ENCODE peak calls at places on chromosomes 3 and 15, in seven cellular contexts. J is left ventricle myocardium inferior, U is psoas muscle, I is prostate gland, G is gastrocnemius medialis, M is fibroblast of lung, W is body of pancreas. D is an unnamed sample.
A peak's percentile ranks its signal among the peaks of the same experiment; 100 is the strongest.

GRCh38 chr3:43296565-43296964 is 10.2 kb downstream of the SNRK start:
- DNase-seq in J (no peak), U (no peak), I (no peak), G (no peak), M (no peak), W (peak; percentile 38), D (no peak)

GRCh38 chr3:157157836-157158235 is 2.1 kb downstream of the CCNL1 start:
- DNase-seq in J (no peak), U (no peak), I (no peak), G (no peak), M (no peak), W (no peak), D (no peak)

GRCh38 chr3:55524565-55525244 is 37.6 kb upstream of the WNT5A start:
- DNase-seq in J (no peak), U (no peak), I (no peak), G (no peak), M (peak; percentile 90), W (no peak), D (no peak)

GRCh38 chr3:176159796-176160195 is 1037.5 kb downstream of the TBL1XR1 start:
- DNase-seq in J (no peak), U (no peak), I (no peak), G (no peak), M (peak; percentile 10), W (no peak), D (no peak)

GRCh38 chr3:111592941-111593340 is 2.2 kb downstream of the ZBED2 start:
- DNase-seq in J (no peak), U (no peak), I (no peak), G (no peak), M (peak; percentile 54), W (no peak), D (no peak)

GRCh38 chr3:16305121-16305541 is 40.1 kb downstream of the OXNAD1 start:
- DNase-seq in J (no peak), U (no peak), I (no peak), G (no peak), M (no peak), W (no peak), D (no peak)

GRCh38 chr15:41703120-41703519 is 42.9 kb downstream of the MGA start:
- DNase-seq in J (no peak), U (no peak), I (no peak), G (no peak), M (no peak), W (no peak), D (no peak)

GRCh38 chr3:195889843-195890407 is 18.4 kb downstream of the TNK2 start:
- DNase-seq in J (no peak), U (peak; percentile 24), I (no peak), G (peak; percentile 44), M (no peak), W (no peak), D (no peak)

GRCh38 chr15:52115598-52116427 is 3.2 kb upstream of the BCL2L10 start:
- DNase-seq in J (no peak), U (no peak), I (no peak), G (no peak), M (no peak), W (peak; percentile 79), D (no peak)

GRCh38 chr3:133792171-133792763 is 13.3 kb upstream of the SRPRB start:
- DNase-seq in J (no peak), U (no peak), I (no peak), G (no peak), M (peak; percentile 6), W (no peak), D (no peak)

GRCh38 chr15:77409259-77410156 is 10.4 kb downstream of the PEAK1 start:
- DNase-seq in J (no peak), U (no peak), I (no peak), G (no peak), M (peak; percentile 9), W (no peak), D (no peak)

GRCh38 chr15:94126999-94127398 is 104.4 kb upstream of the MCTP2 start:
- DNase-seq in J (no peak), U (no peak), I (no peak), G (no peak), M (no peak), W (no peak), D (no peak)

GRCh38 chr3:121477589-121477988 is 68.2 kb downstream of the POLQ start:
- DNase-seq in J (no peak), U (no peak), I (no peak), G (no peak), M (peak; percentile 87), W (no peak), D (peak; percentile 29)

GRCh38 chr15:49064281-49064653 is 18.0 kb upstream of the SECISBP2L start:
- DNase-seq in J (no peak), U (no peak), I (no peak), G (no peak), M (no peak), W (no peak), D (no peak)

GRCh38 chr3:8755564-8756237 is 13.7 kb downstream of the OXTR start:
- DNase-seq in J (no peak), U (no peak), I (no peak), G (no peak), M (peak; percentile 17), W (no peak), D (no peak)

GRCh38 chr3:56251343-56251945 is 216.8 kb downstream of the ERC2 start:
- DNase-seq in J (no peak), U (no peak), I (peak; percentile 49), G (peak; percentile 12), M (peak; percentile 40), W (peak; percentile 49), D (peak; percentile 6)

GRCh38 chr3:49132437-49133225 is at the start of gene LAMB2:
- DNase-seq in J (peak; percentile 84), U (peak; percentile 81), I (peak; percentile 76), G (peak; percentile 76), M (peak; percentile 86), W (peak; percentile 75), D (peak; percentile 38)

GRCh38 chr3:182241777-182242556 is 530.2 kb downstream of the SOX2 start:
- DNase-seq in J (peak; percentile 48), U (peak; percentile 48), I (no peak), G (peak; percentile 60), M (peak; percentile 97), W (peak; percentile 52), D (no peak)

GRCh38 chr3:27712136-27713065 is 9.7 kb downstream of the EOMES start:
- DNase-seq in J (peak; percentile 67), U (peak; percentile 70), I (peak; percentile 66), G (peak; percentile 53), M (peak; percentile 67), W (peak; percentile 79), D (peak; percentile 37)

GRCh38 chr3:79497447-79498111 is 270.2 kb downstream of the ROBO1 start:
- DNase-seq in J (no peak), U (no peak), I (no peak), G (no peak), M (no peak), W (no peak), D (no peak)

GRCh38 chr15:26744894-26745293 is 28.0 kb downstream of the GABRB3 start:
- DNase-seq in J (no peak), U (no peak), I (no peak), G (no peak), M (no peak), W (no peak), D (no peak)

GRCh38 chr15:26738996-26739395 is 33.9 kb downstream of the GABRB3 start:
- DNase-seq in J (no peak), U (no peak), I (no peak), G (no peak), M (no peak), W (no peak), D (no peak)

GRCh38 chr15:26736502-26737248 is 36.2 kb downstream of the GABRB3 start:
- DNase-seq in J (no peak), U (no peak), I (no peak), G (no peak), M (no peak), W (no peak), D (no peak)

DNA sequence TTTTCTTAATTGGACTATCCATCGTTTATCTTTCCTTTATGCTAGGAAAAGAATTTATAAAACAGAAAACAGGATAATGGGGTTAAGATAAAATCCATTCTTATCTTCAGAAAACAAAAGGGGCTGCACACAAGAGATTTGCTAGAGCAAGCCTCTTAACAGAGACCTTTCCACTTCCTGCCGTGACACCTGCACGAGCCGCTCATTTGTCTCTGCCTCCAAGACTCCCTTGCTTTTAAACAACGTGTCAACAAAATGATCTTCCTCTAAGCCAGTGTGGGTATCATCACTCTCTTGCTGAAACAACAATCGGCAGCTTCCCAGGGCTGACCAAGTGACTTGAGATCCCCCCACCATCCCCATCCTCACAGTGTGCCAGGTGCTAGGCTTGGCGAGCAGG is 33.1 kb downstream of the GABRB3 start:
- DNase-seq in J (no peak), U (no peak), I (no peak), G (no peak), M (no peak), W (no peak), D (no peak)
- H3K9me3 ChIP-seq in J (no peaks in the 10 kb centered on the region), U (peaks cover 4% of the 10 kb centered on the region), I (no peaks in the 10 kb centered on the region), G (no peaks in the 10 kb centered on the region), M (no peaks in the 10 kb centered on the region), W (no peaks in the 10 kb centered on the region), D (peaks cover 25% of the 10 kb centered on the region)

GRCh38 chr15:37823601-37824275 is 110.7 kb upstream of the TMCO5A start:
- DNase-seq in J (no peak), U (no peak), I (no peak), G (no peak), M (no peak), W (no peak), D (no peak)
- TF ChIP-seq CTCF in J (no peak), U (no peak), I (no peak), G (no peak), M (no peak), W (no peak), D (no peak)

GRCh38 chr15:27623560-27624305 is 475.4 kb downstream of the OCA2 start:
- DNase-seq in J (no peak), U (no peak), I (no peak), G (no peak), M (no peak), W (no peak), D (no peak)
- H3K9me3 ChIP-seq in J (peaks cover 27% of the 10 kb centered on the region), U (peaks cover 20% of the 10 kb centered on the region), I (no peaks in the 10 kb centered on the region), G (no peaks in the 10 kb centered on the region), M (no peaks in the 10 kb centered on the region), W (no peaks in the 10 kb centered on the region), D (peaks cover 3% of the 10 kb centered on the region)

GRCh38 chr3:14837188-14837587 is 18.4 kb downstream of the FGD5 start:
- DNase-seq in J (no peak), U (no peak), I (no peak), G (no peak), M (no peak), W (no peak), D (no peak)

GRCh38 chr3:14841836-14842235 is 23.1 kb downstream of the FGD5 start:
- DNase-seq in J (no peak), U (no peak), I (no peak), G (peak; percentile 55), M (no peak), W (no peak), D (no peak)

GRCh38 chr3:14842277-14842676 is 23.5 kb downstream of the FGD5 start:
- DNase-seq in J (no peak), U (no peak), I (no peak), G (no peak), M (no peak), W (no peak), D (no peak)

GRCh38 chr3:14837864-14838263 is 19.1 kb downstream of the FGD5 start:
- DNase-seq in J (no peak), U (no peak), I (no peak), G (no peak), M (no peak), W (no peak), D (no peak)

DNA sequence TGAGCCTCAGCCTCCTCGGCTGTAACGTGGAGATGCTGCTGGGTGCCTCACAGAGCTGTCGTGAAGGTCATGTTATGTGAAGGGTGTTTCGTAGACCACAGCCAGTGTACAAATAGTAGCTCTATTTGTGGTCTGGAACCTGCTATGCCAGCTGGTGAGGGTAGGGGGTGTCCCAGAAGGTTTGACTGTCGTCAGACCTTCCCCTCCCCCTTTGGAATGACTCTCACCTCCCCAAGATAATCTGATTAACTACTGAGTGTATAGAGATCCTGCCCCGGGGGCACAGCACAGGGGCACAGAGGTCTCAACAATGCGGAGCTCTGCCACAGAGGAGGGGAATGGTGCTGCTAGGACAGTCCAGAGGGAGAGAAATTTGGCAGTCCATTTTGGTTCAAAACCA is 20.5 kb downstream of the FGD5 start:
- DNase-seq in J (no peak), U (no peak), I (no peak), G (no peak), M (no peak), W (no peak), D (no peak)
- TF ChIP-seq CTCF in J (no peak), U (no peak), I (no peak), G (no peak), M (no peak), W (no peak), D (no peak)

D was measured in AG04450.